ENCODE peak calls at places on chromosomes 7 and 10, in five cellular contexts. B is GM12878, H is HepG2, S is H1, J is K562. E is an unnamed sample.

GRCh38 chr7:154610903-154611302 is 392.0 kb downstream of the PAXIP1 start:
- DNase-seq in H (no peak), J (no peak), S (no peak), B (no peak), E (no peak)

GRCh38 chr7:135957627-135958026 is 19.5 kb downstream of the MTPN start:
- DNase-seq in S (no peak), B (no peak), H (no peak), J (no peak), E (no peak)

GRCh38 chr10:80491251-80492102 is 37.4 kb downstream of the TSPAN14 start:
- DNase-seq in B (no peak), H (peak), S (no peak), J (no peak), E (no peak)

GRCh38 chr7:138027100-138027499 is 25.2 kb upstream of the CREB3L2 start:
- DNase-seq in H (no peak), J (no peak), B (no peak), S (no peak), E (no peak)

GRCh38 chr7:139623518-139623917 is 100.0 kb downstream of the CLEC2L start:
- DNase-seq in S (no peak), J (peak), H (no peak), B (no peak), E (peak)

GRCh38 chr7:137081694-137082093 is 213.2 kb downstream of the CHRM2 start:
- DNase-seq in J (no peak), B (no peak), S (no peak), H (no peak), E (no peak)

GRCh38 chr7:70849580-70850235 is 282.2 kb upstream of the GALNT17 start:
- DNase-seq in S (no peak), H (no peak), B (no peak), J (no peak), E (peak)

GRCh38 chr10:108578258-108578657 is 1345.1 kb downstream of the XPNPEP1 start:
- DNase-seq in S (no peak), H (no peak), J (no peak), B (no peak), E (no peak)

GRCh38 chr10:239109-239508 is 103.9 kb downstream of the ZMYND11 start:
- DNase-seq in J (no peak), H (no peak), S (no peak), B (no peak), E (no peak)

DNA sequence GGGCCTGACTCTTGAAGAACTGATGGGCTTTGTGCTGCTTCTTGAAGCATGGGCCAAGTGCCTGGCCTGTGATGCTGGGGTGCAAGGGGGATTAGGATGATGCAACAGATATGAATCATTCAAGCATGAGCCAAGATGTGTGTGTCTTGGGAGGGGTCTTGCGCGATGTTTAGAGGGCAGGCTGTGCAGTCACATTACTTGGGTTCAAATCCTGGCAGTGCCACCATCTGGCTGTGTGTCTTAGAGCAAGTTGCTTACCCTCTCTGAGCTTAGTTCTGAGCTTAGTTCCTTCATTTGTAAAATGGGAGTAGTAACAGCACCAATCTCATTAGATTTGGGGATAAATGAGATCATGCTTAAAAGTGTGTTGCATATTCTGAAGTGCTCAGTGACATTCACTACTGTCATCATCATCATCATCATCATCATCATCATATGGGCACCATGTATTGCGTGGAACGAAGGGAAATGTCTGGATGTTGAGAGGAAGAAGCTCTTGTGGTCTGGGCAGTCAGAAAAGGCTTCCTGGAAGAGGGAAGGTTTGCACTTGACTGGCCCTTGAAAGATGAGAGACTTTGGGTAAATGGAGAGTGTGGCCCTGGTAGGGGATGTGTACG is 9.3 kb downstream of the UNC5B start:
- DNase-seq in S (no peak), H (no peak), J (no peak), B (no peak), E (no peak)
- TF ChIP-seq CREB1 in S (no peak), H (peak), J (no peak), B (no peak), E (no peak)

GRCh38 chr10:32189400-32190084 is 133.3 kb upstream of the KIF5B start:
- DNase-seq in H (peak), S (no peak), J (peak), B (no peak), E (peak)
- TF ChIP-seq CTCF in H (peak), S (no peak), J (peak), B (no peak), E (no peak)

DNA sequence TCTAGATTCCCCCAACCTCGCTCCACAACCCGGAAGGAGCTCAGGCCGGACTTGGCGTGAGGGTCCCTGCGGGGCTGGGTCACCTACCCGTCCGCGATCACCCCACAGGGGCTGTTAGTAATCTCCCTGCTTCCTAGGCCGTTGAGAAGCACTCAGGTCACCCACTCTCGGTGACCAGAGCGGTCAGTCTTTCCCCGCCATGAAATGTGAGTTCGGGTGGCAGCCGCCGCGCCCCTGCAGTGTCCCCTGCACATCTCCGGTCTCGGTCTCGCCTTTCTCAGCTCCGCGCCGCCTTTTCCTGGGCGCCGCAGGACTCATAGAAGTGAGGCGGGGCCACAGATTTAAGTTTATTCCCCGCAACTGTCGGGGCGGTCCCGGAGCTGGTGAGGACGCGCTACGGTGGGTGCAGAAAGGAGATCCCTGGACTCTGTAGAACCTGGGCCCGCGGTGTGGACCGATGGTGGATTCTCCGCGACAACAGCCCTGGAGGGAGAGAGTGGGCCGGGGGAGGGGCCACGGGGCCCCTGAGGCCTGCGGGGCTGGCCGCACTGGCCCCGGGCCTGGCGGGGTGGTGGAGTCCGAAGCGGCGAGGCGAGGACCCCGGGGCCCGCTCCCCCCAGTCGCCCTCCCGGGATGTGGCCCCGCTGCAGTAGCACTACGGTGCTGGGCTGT is 4.5 kb downstream of the FEZF1 start:
- DNase-seq in H (no peak), B (no peak), J (no peak), S (peak), E (peak)
- TF ChIP-seq EZH2 in H (no peak), B (no peak), J (no peak), S (peak), E (peak)

GRCh38 chr10:62588116-62588515 is 213.9 kb downstream of the ZNF365 start:
- DNase-seq in J (no peak), B (no peak), S (no peak), H (no peak), E (no peak)
- TF ChIP-seq CREB1 in J (no peak), B (no peak), S (no peak), H (no peak), E (no peak)

GRCh38 chr10:31927597-31928530 is 767 bp downstream of the ARHGAP12 start:
- DNase-seq in H (peak), S (peak), J (peak), B (no peak), E (peak)
- TF ChIP-seq CTCF in H (peak), S (peak), J (peak), B (no peak), E (peak)

GRCh38 chr10:101226506-101226887 is 2.8 kb downstream of the LBX1 start:
- DNase-seq in H (no peak), S (no peak), B (no peak), J (no peak), E (peak)
- TF ChIP-seq EZH2 in H (peak), S (no peak), B (peak), J (no peak), E (no peak)

GRCh38 chr10:129932996-129933395 is 31.1 kb downstream of the EBF3 start:
- DNase-seq in S (no peak), B (no peak), J (no peak), H (no peak), E (no peak)
- TF ChIP-seq CREB1 in S (no peak), B (no peak), J (no peak), H (no peak), E (no peak)

DNA sequence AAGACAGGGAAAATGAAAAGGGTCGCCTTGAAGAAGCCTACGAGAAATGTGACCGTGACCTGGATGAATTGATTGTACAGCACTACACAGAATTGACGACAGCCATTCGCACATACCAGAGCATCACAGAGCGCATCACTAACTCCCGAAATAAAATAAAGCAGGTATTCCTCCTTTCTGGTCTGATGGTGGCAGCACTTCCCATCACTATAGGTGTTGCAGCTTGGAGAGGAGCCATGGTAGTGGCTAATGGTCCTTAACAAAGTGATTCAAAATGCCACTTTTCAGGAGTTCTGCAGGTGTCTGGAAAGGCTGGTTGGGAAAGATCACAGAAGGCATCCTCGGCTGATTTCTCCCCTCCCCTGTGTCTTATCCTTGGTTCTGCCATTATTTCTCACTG is 22.1 kb downstream of the EXOC4 start:
- DNase-seq in J (no peak), H (no peak), B (no peak), S (no peak), E (peak)
- TF ChIP-seq CTCF in J (peak), H (peak), B (peak), S (peak), E (peak)

DNA sequence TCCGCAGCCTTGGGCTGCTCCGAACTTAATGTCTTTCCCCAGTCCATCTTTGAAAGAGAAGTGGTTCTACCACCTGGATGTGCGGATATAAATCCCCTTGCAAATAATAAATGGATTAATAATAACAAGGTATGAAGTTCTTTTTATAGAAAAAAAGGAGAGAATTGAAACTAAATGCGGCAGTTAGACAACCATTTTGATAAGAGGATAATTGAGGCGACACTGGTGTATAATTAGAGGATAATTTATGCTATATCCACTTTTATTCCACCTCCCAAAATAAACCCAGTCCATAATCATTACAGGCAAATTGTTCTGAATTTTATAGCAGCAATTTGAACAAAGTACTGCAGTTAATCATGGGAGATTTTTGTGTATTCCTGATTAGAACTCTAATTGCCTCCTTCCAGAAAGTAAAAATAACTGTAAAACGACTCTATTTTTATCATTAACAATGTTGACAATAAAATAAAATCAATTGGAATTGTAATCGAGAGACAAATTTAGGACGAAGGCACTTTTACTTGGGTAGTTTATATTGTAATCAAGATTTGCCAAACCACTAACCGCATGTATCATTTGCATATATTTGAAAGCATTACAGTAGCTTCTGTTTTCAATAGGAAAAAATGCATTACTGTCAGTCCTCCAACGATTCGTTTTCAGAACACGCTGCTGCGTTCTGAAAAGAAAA is 969 bp upstream of the DLX6 start:
- DNase-seq in H (no peak), B (no peak), J (no peak), S (no peak), E (peak)
- TF ChIP-seq EZH2 in H (no peak), B (no peak), J (no peak), S (no peak), E (peak)

DNA sequence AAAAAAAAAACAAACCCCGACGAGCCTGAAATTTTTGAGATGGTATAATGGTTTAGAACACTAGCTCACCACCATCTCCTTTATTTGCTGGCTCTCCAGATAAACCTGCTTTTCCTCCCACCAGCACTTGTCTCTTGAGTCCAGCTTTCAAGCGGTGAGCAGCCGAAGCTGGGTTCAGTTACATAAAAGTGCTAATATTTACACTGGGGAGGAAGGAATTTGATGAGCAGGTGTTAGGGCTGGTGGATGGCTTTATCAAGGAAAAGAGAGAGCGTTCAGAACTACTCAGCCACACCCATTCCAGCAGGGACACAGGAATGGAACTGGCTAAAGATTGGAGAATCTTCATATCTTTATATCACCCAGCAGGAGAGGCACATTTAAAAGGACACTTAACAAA is 6.6 kb upstream of the CALML3 start:
- DNase-seq in B (no peak), S (no peak), J (no peak), H (peak), E (no peak)
- TF ChIP-seq CREB1 in B (no peak), S (no peak), J (no peak), H (no peak), E (no peak)